ENCODE peak calls at places on chromosomes 7 and 10, in ten cellular contexts. T is A549; N is GM23248; Z is psoas muscle; Q is CD8-positive, alpha-beta T cell; V is neuronal stem cell; M is tibial nerve; D is HepG2; B is lower lobe of right lung; I is CD4-positive, alpha-beta memory T cell. J is an unnamed sample.

GRCh38 chr10:519716-520401 is 169.6 kb downstream of the DIP2C start:
- DNase-seq in V (no peak), I (no peak), T (no peak), D (no peak), M (no peak), Q (no peak), N (no peak), B (no peak), Z (no peak), J (no peak)

GRCh38 chr7:134919240-134919641 is 67.1 kb upstream of the AGBL3 start:
- DNase-seq in Z (no peak), D (no peak), Q (no peak), B (no peak), I (no peak), M (no peak), T (no peak), N (no peak), V (no peak), J (no peak)

GRCh38 chr7:88546808-88547207 is 212.7 kb upstream of the ZNF804B start:
- DNase-seq in T (peak; percentile 54), B (no peak), D (peak; percentile 58), N (peak; percentile 15), Q (no peak), I (no peak), M (peak; percentile 12), Z (no peak), V (no peak), J (peak; percentile 61)

GRCh38 chr7:128247640-128248194 is 6.6 kb downstream of the LEP start:
- DNase-seq in N (peak; percentile 66), Q (no peak), T (peak; percentile 44), Z (no peak), V (no peak), B (no peak), D (no peak), I (no peak), M (no peak), J (no peak)

GRCh38 chr10:5888843-5889623 is 660 bp downstream of the ANKRD16 start:
- DNase-seq in I (peak; percentile 36), Q (peak; percentile 2), N (peak; percentile 66), T (peak; percentile 32), D (peak; percentile 25), B (peak; percentile 60), Z (peak; percentile 37), V (peak; percentile 61), M (no peak), J (peak; percentile 57)

GRCh38 chr7:117279931-117280525 is 42.8 kb downstream of the WNT2 start:
- DNase-seq in M (no peak), T (no peak), Q (no peak), Z (no peak), D (no peak), N (peak; percentile 10), I (no peak), B (no peak), V (no peak), J (no peak)

GRCh38 chr10:91597397-91597881 is 35.4 kb downstream of the PPP1R3C start:
- DNase-seq in M (no peak), T (peak; percentile 77), Q (no peak), I (no peak), V (no peak), N (peak; percentile 42), B (no peak), Z (no peak), D (peak; percentile 60), J (peak; percentile 36)

GRCh38 chr7:16915405-16915804 is 33.6 kb upstream of the AGR3 start:
- DNase-seq in I (no peak), T (no peak), M (no peak), Q (no peak), D (no peak), V (no peak), Z (no peak), B (no peak), N (peak; percentile 82), J (no peak)

GRCh38 chr7:34077168-34077567 is 171.8 kb downstream of the BMPER start:
- DNase-seq in B (no peak), T (no peak), Z (no peak), D (no peak), V (no peak), Q (no peak), N (no peak), I (no peak), M (no peak), J (no peak)

GRCh38 chr10:100683004-100683403 is 62.4 kb upstream of the PAX2 start:
- DNase-seq in I (no peak), Z (no peak), N (no peak), V (no peak), B (no peak), T (no peak), Q (no peak), D (no peak), M (no peak), J (no peak)

GRCh38 chr10:132533571-132534260 is 3.9 kb upstream of the INPP5A start:
- DNase-seq in Q (no peak), D (no peak), M (no peak), Z (peak; percentile 8), B (peak; percentile 41), I (no peak), V (no peak), N (no peak), T (no peak), J (no peak)

GRCh38 chr10:24737001-24737400 is 13.3 kb upstream of the ARHGAP21 start:
- DNase-seq in I (no peak), T (no peak), B (no peak), M (no peak), Q (no peak), D (no peak), V (no peak), N (no peak), Z (no peak), J (no peak)

GRCh38 chr7:134154581-134155130 is 27.5 kb downstream of the LRGUK start:
- DNase-seq in N (peak; percentile 26), T (no peak), Z (no peak), B (no peak), I (no peak), D (no peak), M (no peak), Q (no peak), V (no peak), J (no peak)

GRCh38 chr7:76381814-76382213 is 23.0 kb upstream of the YWHAG start:
- DNase-seq in V (no peak), M (no peak), T (no peak), Z (no peak), I (no peak), N (no peak), D (no peak), B (no peak), Q (no peak), J (no peak)

GRCh38 chr7:26958834-26959233 is 94.4 kb upstream of the SKAP2 start:
- DNase-seq in B (no peak), Q (no peak), N (peak; percentile 91), Z (no peak), D (peak; percentile 46), M (no peak), T (peak; percentile 88), V (no peak), I (no peak), J (no peak)

GRCh38 chr7:129606801-129607200 is 4.7 kb upstream of the NRF1 start:
- DNase-seq in Z (no peak), M (peak; percentile 15), N (no peak), V (no peak), D (no peak), T (no peak), Q (no peak), I (no peak), B (no peak), J (no peak)

DNA sequence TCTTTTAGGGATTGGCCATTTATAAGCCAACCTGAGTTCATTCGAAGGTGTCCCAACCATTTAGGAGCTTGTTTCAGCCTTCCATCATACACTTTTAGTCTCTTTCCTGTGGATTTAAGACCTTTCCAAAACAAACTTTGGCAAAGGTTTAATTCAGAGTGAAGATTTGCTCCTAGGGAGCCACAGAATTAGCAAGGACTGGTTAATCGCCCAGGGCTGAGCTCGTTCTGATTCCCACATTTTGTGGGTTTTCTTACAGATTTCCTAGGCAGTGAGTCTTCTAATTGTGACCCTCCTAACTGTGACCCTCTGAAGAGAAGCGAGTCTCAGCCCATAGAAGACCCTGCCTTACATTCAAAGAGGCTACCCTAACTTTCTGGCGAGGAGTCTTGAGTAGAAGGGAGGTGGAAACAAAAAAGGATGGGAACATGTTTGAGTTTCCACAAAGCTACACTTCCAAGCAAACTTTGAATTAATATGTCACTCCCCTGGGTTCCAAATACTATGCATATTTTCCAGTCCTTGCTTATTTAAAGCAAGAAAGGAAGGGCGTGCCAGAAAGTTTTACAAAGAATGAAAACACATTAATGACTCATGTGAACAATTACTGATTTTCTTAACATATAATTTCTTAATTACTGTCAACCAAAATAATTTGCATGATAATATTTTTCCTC is 118.3 kb downstream of the ARID5B start:
- DNase-seq in N (peak; percentile 74), I (no peak), V (no peak), D (no peak), M (no peak), Q (no peak), B (no peak), T (no peak), Z (no peak), J (no peak)
- H3K4me1 ChIP-seq in N (peaks cover 58% of the 10 kb centered on the region), I (peaks cover 74% of the 10 kb centered on the region), V (peaks cover 3% of the 10 kb centered on the region), D (peaks cover 42% of the 10 kb centered on the region), M (peaks cover 46% of the 10 kb centered on the region), Q (no peaks in the 10 kb centered on the region), B (peaks cover 33% of the 10 kb centered on the region), T (no peaks in the 10 kb centered on the region), Z (peaks cover 48% of the 10 kb centered on the region), J (peaks cover 11% of the 10 kb centered on the region)

GRCh38 chr7:151491859-151492258 is 27.8 kb downstream of the RHEB start:
- DNase-seq in T (peak; percentile 88), M (no peak), B (no peak), D (peak; percentile 51), N (peak; percentile 85), I (no peak), V (no peak), Q (no peak), Z (no peak), J (no peak)
- H3K4me1 ChIP-seq in T (peaks cover 65% of the 10 kb centered on the region), M (peaks cover 27% of the 10 kb centered on the region), B (peaks cover 40% of the 10 kb centered on the region), D (peaks cover 35% of the 10 kb centered on the region), N (peaks cover 23% of the 10 kb centered on the region), I (peaks cover 28% of the 10 kb centered on the region), V (peaks cover 4% of the 10 kb centered on the region), Q (peaks cover 6% of the 10 kb centered on the region), Z (peaks cover 49% of the 10 kb centered on the region), J (no peaks in the 10 kb centered on the region)

GRCh38 chr7:140677496-140677895 is 4.8 kb downstream of the ADCK2 start:
- DNase-seq in D (no peak), Q (no peak), N (no peak), T (no peak), Z (no peak), V (no peak), I (no peak), M (no peak), B (no peak), J (no peak)
- H3K4me1 ChIP-seq in D (peaks cover 9% of the 10 kb centered on the region), Q (peaks cover 16% of the 10 kb centered on the region), N (peaks cover 12% of the 10 kb centered on the region), T (peaks cover 13% of the 10 kb centered on the region), Z (peaks cover 26% of the 10 kb centered on the region), V (peaks cover 8% of the 10 kb centered on the region), I (peaks cover 23% of the 10 kb centered on the region), M (peaks cover 20% of the 10 kb centered on the region), B (peaks cover 32% of the 10 kb centered on the region), J (no peaks in the 10 kb centered on the region)

DNA sequence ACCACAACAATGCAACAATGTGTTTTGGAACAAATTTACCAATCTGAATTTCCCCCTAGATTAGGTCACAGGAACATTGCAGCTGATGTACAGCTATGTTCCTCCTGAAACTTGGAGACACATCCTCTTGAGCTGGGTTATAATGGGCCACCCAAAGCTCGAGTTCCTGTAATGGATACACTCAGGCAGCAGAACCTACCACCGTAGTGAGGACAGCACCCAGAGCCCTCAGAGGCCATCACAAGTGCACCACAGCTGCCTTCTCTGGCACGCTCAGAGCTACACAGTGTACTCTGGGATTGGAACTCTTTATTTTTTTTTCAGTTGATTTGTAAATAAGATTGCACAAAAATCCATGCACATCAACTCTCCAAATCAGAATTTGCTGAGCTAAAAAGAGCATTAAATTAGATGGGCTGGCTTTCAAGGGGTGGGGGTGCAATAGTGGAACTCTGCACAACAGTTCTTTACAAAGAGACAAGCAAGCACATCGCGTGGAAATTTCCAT is 56.7 kb downstream of the EGFR start:
- DNase-seq in V (no peak), Z (peak; percentile 77), D (no peak), N (peak; percentile 44), I (no peak), T (no peak), B (no peak), Q (no peak), M (peak; percentile 76), J (no peak)
- H3K4me1 ChIP-seq in V (peaks cover 6% of the 10 kb centered on the region), Z (peaks cover 70% of the 10 kb centered on the region), D (peaks cover 99% of the 10 kb centered on the region), N (peaks cover 50% of the 10 kb centered on the region), I (peaks cover 21% of the 10 kb centered on the region), T (peaks cover 95% of the 10 kb centered on the region), B (peaks cover 59% of the 10 kb centered on the region), Q (no peaks in the 10 kb centered on the region), M (peaks cover 49% of the 10 kb centered on the region), J (peaks cover 83% of the 10 kb centered on the region)